ENCODE peak calls at places on chromosome 20, in eight cellular contexts. One of them, this sample, is unnamed. For H3K9me3, the result is how much of the 10 kb centered on the place peaks cover.

GRCh38 chr20:56750430-56750829 is 121.3 kb downstream of the TFAP2C start:
- DNase-seq in upper lobe of right lung: no peak
- DNase-seq in H1: peak
- DNase-seq in left lung: no peak
- DNase-seq in heart right ventricle: no peak
- DNase-seq in lung: no peak
- DNase-seq in neural progenitor cell: peak
- DNase-seq in AG04450: no peak
- DNase-seq in this sample: no peak

GRCh38 chr20:49608752-49609670 is 41.1 kb upstream of the PTGIS start:
- DNase-seq in upper lobe of right lung: peak
- DNase-seq in H1: peak
- DNase-seq in left lung: peak
- DNase-seq in heart right ventricle: peak
- DNase-seq in lung: peak
- DNase-seq in neural progenitor cell: peak
- DNase-seq in AG04450: no peak
- DNase-seq in this sample: peak

GRCh38 chr20:6707231-6707870 is 60.1 kb upstream of the BMP2 start:
- DNase-seq in upper lobe of right lung: no peak
- DNase-seq in H1: no peak
- DNase-seq in left lung: no peak
- DNase-seq in heart right ventricle: no peak
- DNase-seq in lung: no peak
- DNase-seq in neural progenitor cell: no peak
- DNase-seq in AG04450: no peak
- DNase-seq in this sample: no peak

GRCh38 chr20:12740647-12741046 is 268.1 kb upstream of the SPTLC3 start:
- DNase-seq in upper lobe of right lung: no peak
- DNase-seq in H1: no peak
- DNase-seq in left lung: no peak
- DNase-seq in heart right ventricle: no peak
- DNase-seq in lung: no peak
- DNase-seq in neural progenitor cell: no peak
- DNase-seq in AG04450: no peak
- DNase-seq in this sample: no peak

GRCh38 chr20:1390552-1391403 is 2.1 kb downstream of the FKBP1A start:
- DNase-seq in upper lobe of right lung: no peak
- DNase-seq in H1: no peak
- DNase-seq in left lung: no peak
- DNase-seq in heart right ventricle: no peak
- DNase-seq in lung: no peak
- DNase-seq in neural progenitor cell: no peak
- DNase-seq in AG04450: no peak
- DNase-seq in this sample: no peak

GRCh38 chr20:58140787-58141396 is 87.6 kb downstream of the ANKRD60 start:
- DNase-seq in upper lobe of right lung: no peak
- DNase-seq in H1: no peak
- DNase-seq in left lung: no peak
- DNase-seq in heart right ventricle: no peak
- DNase-seq in lung: no peak
- DNase-seq in neural progenitor cell: no peak
- DNase-seq in AG04450: no peak
- DNase-seq in this sample: no peak

GRCh38 chr20:47792021-47792618 is 6.8 kb upstream of the SULF2 start:
- DNase-seq in upper lobe of right lung: no peak
- DNase-seq in H1: no peak
- DNase-seq in left lung: no peak
- DNase-seq in heart right ventricle: peak
- DNase-seq in lung: peak
- DNase-seq in neural progenitor cell: no peak
- DNase-seq in AG04450: peak
- DNase-seq in this sample: peak

GRCh38 chr20:34507661-34508060 is 8.6 kb upstream of the DYNLRB1 start:
- DNase-seq in upper lobe of right lung: no peak
- DNase-seq in H1: no peak
- DNase-seq in left lung: no peak
- DNase-seq in heart right ventricle: no peak
- DNase-seq in lung: no peak
- DNase-seq in neural progenitor cell: no peak
- DNase-seq in AG04450: no peak
- DNase-seq in this sample: no peak

GRCh38 chr20:62539208-62539607 is 63.4 kb upstream of the GATA5 start:
- DNase-seq in upper lobe of right lung: no peak
- DNase-seq in H1: no peak
- DNase-seq in left lung: no peak
- DNase-seq in heart right ventricle: no peak
- DNase-seq in lung: no peak
- DNase-seq in neural progenitor cell: no peak
- DNase-seq in AG04450: no peak
- DNase-seq in this sample: no peak

GRCh38 chr20:14489544-14489943 is 152.1 kb upstream of the FLRT3 start:
- DNase-seq in upper lobe of right lung: no peak
- DNase-seq in H1: no peak
- DNase-seq in left lung: no peak
- DNase-seq in heart right ventricle: no peak
- DNase-seq in lung: no peak
- DNase-seq in neural progenitor cell: no peak
- DNase-seq in AG04450: no peak
- DNase-seq in this sample: no peak

GRCh38 chr20:5504061-5504739 is 187.4 kb upstream of the PROKR2 start:
- DNase-seq in upper lobe of right lung: peak
- DNase-seq in H1: no peak
- DNase-seq in left lung: peak
- DNase-seq in heart right ventricle: peak
- DNase-seq in lung: peak
- DNase-seq in neural progenitor cell: no peak
- DNase-seq in AG04450: no peak
- DNase-seq in this sample: peak

GRCh38 chr20:21503345-21503744 is 10.5 kb downstream of the NKX2-2 start:
- DNase-seq in upper lobe of right lung: no peak
- DNase-seq in H1: no peak
- DNase-seq in left lung: no peak
- DNase-seq in heart right ventricle: no peak
- DNase-seq in lung: no peak
- DNase-seq in neural progenitor cell: no peak
- DNase-seq in AG04450: no peak
- DNase-seq in this sample: no peak

GRCh38 chr20:49824206-49824605 is 11.6 kb downstream of the SLC9A8 start:
- DNase-seq in upper lobe of right lung: no peak
- DNase-seq in H1: no peak
- DNase-seq in left lung: no peak
- DNase-seq in heart right ventricle: no peak
- DNase-seq in lung: no peak
- DNase-seq in neural progenitor cell: no peak
- DNase-seq in AG04450: no peak
- DNase-seq in this sample: no peak

GRCh38 chr20:46334423-46334978 is 26.2 kb upstream of the CDH22 start:
- DNase-seq in upper lobe of right lung: no peak
- DNase-seq in H1: no peak
- DNase-seq in left lung: no peak
- DNase-seq in heart right ventricle: no peak
- DNase-seq in lung: no peak
- DNase-seq in neural progenitor cell: no peak
- DNase-seq in AG04450: no peak
- DNase-seq in this sample: no peak

GRCh38 chr20:62805711-62806382 is 1.2 kb downstream of the OGFR start:
- DNase-seq in upper lobe of right lung: peak
- DNase-seq in H1: no peak
- DNase-seq in left lung: peak
- DNase-seq in heart right ventricle: no peak
- DNase-seq in lung: peak
- DNase-seq in neural progenitor cell: peak
- DNase-seq in AG04450: no peak
- DNase-seq in this sample: no peak

GRCh38 chr20:34581341-34582189 is 23.0 kb downstream of the MAP1LC3A start:
- DNase-seq in upper lobe of right lung: no peak
- DNase-seq in H1: no peak
- DNase-seq in left lung: no peak
- DNase-seq in heart right ventricle: no peak
- DNase-seq in lung: no peak
- DNase-seq in neural progenitor cell: peak
- DNase-seq in AG04450: no peak
- DNase-seq in this sample: no peak

GRCh38 chr20:13694420-13695150 is 55.9 kb upstream of the TASP1 start:
- DNase-seq in upper lobe of right lung: no peak
- DNase-seq in H1: no peak
- DNase-seq in left lung: peak
- DNase-seq in heart right ventricle: no peak
- DNase-seq in lung: no peak
- DNase-seq in neural progenitor cell: no peak
- DNase-seq in AG04450: no peak
- DNase-seq in this sample: no peak

GRCh38 chr20:24993337-24994185 is 1.0 kb upstream of the APMAP start:
- DNase-seq in upper lobe of right lung: no peak
- DNase-seq in H1: peak
- DNase-seq in left lung: no peak
- DNase-seq in heart right ventricle: no peak
- DNase-seq in lung: no peak
- DNase-seq in neural progenitor cell: no peak
- DNase-seq in AG04450: no peak
- DNase-seq in this sample: no peak

GRCh38 chr20:37686762-37687477 is 6.9 kb upstream of the CTNNBL1 start:
- DNase-seq in upper lobe of right lung: no peak
- DNase-seq in H1: no peak
- DNase-seq in left lung: no peak
- DNase-seq in heart right ventricle: no peak
- DNase-seq in lung: no peak
- DNase-seq in neural progenitor cell: no peak
- DNase-seq in AG04450: no peak
- DNase-seq in this sample: no peak

DNA sequence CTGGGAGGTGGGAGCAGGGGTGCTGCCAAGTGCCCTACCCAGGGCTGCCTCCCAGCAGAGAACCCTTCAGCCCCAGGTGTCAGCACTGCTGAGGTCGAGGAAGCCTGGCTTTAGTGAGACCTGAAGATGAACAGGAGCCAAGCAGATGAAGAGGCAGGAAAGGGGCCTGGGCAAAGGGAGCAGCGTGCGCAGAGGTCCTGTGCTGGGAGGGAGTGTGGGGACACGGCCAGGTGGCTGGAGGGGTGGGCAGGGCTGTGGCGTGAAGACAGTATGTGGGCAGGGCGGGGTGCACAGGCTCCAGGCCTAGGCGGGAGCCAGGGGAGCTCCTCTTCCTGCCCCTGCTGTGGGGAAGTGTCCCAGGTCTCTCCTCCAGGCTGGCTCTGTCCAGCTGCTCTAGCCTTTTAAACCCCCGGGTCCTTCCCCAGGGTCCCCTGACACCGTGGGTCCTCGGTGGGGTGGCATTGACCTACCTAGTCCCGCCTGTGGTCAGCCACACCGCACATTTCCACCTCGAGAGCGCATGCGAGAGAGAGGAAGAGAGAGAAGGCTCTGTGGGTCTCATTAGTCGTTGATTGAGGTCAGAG is 68.6 kb downstream of the CDH4 start:
- DNase-seq in upper lobe of right lung: peak
- DNase-seq in H1: no peak
- DNase-seq in left lung: no peak
- DNase-seq in heart right ventricle: no peak
- DNase-seq in lung: no peak
- DNase-seq in neural progenitor cell: no peak
- DNase-seq in AG04450: no peak
- DNase-seq in this sample: no peak
- H3K9me3 ChIP-seq in upper lobe of right lung: under half
- H3K9me3 ChIP-seq in H1: under half
- H3K9me3 ChIP-seq in left lung: under half
- H3K9me3 ChIP-seq in heart right ventricle: under half
- H3K9me3 ChIP-seq in lung: under half
- H3K9me3 ChIP-seq in neural progenitor cell: under half
- H3K9me3 ChIP-seq in AG04450: under half
- H3K9me3 ChIP-seq in this sample: under half

GRCh38 chr20:9323622-9324021 is 190.8 kb upstream of the LAMP5 start:
- DNase-seq in upper lobe of right lung: no peak
- DNase-seq in H1: no peak
- DNase-seq in left lung: no peak
- DNase-seq in heart right ventricle: no peak
- DNase-seq in lung: no peak
- DNase-seq in neural progenitor cell: peak
- DNase-seq in AG04450: no peak
- DNase-seq in this sample: peak
- TF ChIP-seq CTCF in upper lobe of right lung: peak
- TF ChIP-seq CTCF in H1: peak
- TF ChIP-seq CTCF in left lung: peak
- TF ChIP-seq CTCF in heart right ventricle: peak
- TF ChIP-seq CTCF in lung: no peak
- TF ChIP-seq CTCF in neural progenitor cell: peak
- TF ChIP-seq CTCF in AG04450: peak
- TF ChIP-seq CTCF in this sample: peak

DNA sequence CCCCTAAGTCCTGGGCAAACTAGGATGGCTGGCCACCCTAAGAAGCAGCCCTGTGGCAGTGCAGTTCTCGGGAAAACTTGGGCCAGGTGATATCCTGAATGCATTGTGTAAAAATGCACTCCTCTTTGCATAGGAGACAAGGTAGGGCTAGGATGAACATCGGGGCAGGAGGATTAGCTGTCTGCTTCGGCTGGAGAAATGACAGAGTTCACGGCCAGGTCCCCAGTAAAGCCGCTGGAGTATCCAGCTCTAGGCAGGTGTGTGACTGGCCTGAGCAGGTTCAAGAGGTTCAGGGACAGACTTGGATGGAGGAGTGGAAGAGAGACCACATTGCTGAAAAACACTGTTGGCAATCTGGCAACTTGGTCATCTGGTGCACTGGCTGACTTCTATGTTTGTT is 26.4 kb downstream of the DTD1 start:
- DNase-seq in upper lobe of right lung: no peak
- DNase-seq in H1: no peak
- DNase-seq in left lung: no peak
- DNase-seq in heart right ventricle: no peak
- DNase-seq in lung: no peak
- DNase-seq in neural progenitor cell: no peak
- DNase-seq in AG04450: no peak
- DNase-seq in this sample: no peak
- H3K9me3 ChIP-seq in upper lobe of right lung: under half
- H3K9me3 ChIP-seq in H1: under half
- H3K9me3 ChIP-seq in left lung: under half
- H3K9me3 ChIP-seq in heart right ventricle: under half
- H3K9me3 ChIP-seq in lung: under half
- H3K9me3 ChIP-seq in neural progenitor cell: under half
- H3K9me3 ChIP-seq in AG04450: under half
- H3K9me3 ChIP-seq in this sample: under half

DNA sequence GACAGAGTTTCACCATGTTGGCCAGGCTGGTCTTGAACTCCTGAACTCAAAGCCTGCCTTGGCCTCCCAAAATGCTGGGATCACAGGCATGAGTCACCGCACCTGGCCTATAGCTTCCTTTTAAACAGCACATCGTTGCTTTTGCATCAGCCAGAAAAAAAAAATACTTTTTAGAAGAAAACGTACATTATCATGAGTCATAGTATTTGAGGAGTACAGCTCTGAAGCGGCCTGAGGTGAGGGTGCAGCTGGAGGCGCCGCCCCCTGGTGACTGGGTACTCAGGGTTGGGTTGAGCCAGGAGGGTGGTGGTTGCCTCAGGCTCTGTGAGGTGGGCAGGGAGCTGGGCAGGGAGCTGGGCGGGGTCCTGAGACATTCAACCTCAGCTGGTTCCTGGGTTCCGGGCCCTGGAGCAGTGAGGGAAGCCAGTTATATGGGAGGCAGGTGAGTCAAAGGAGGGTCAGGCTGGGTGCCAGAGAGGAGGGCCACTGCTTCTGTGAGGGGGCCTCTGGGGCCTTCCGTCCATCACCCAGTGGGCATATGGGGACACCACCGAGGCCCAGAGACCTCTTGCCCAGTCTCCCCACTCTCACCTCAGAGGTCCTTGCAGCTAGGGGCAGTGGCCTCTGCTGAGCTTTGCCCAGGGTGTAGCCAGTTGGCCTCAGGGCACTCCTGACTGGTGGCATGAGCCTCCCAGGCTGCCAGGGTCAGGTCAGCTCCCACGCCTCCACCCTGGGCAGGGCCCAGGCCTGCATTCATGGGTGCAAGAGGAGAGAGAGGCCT is 11.7 kb upstream of the ID1 start:
- DNase-seq in upper lobe of right lung: peak
- DNase-seq in H1: no peak
- DNase-seq in left lung: peak
- DNase-seq in heart right ventricle: no peak
- DNase-seq in lung: peak
- DNase-seq in neural progenitor cell: no peak
- DNase-seq in AG04450: no peak
- DNase-seq in this sample: no peak
- TF ChIP-seq CTCF in upper lobe of right lung: no peak
- TF ChIP-seq CTCF in H1: no peak
- TF ChIP-seq CTCF in left lung: no peak
- TF ChIP-seq CTCF in heart right ventricle: no peak
- TF ChIP-seq CTCF in lung: no peak
- TF ChIP-seq CTCF in neural progenitor cell: no peak
- TF ChIP-seq CTCF in AG04450: peak
- TF ChIP-seq CTCF in this sample: no peak